ENCODE peak calls at places on chromosomes 12 and 14, in five cellular contexts. F is GM12878, P is HepG2, J is K562, R is HEK293T. K is an unnamed sample.

GRCh38 chr14:74685054-74685453 is 27.8 kb downstream of the AREL1 start:
- DNase-seq in F (no peak), P (no peak), J (no peak), R (no peak), K (no peak)

GRCh38 chr14:72926292-72927028 is at the start of gene DCAF4:
- DNase-seq in F (peak; percentile 94), P (peak; percentile 98), J (peak; percentile 69), R (peak; percentile 96), K (peak; percentile 99)

GRCh38 chr14:31411218-31411727 is 9.1 kb downstream of the HEATR5A start:
- DNase-seq in F (no peak), P (no peak), J (no peak), R (no peak), K (no peak)

GRCh38 chr12:20549115-20549719 is 145.9 kb upstream of the SLCO1C1 start:
- DNase-seq in F (no peak), P (peak; percentile 4), J (no peak), R (peak; percentile 20), K (peak; percentile 75)

GRCh38 chr12:96227365-96228106 is 33.4 kb downstream of the ELK3 start:
- DNase-seq in F (no peak), P (no peak), J (no peak), R (no peak), K (no peak)

GRCh38 chr14:31068235-31068634 is 42.1 kb upstream of the STRN3 start:
- DNase-seq in F (no peak), P (no peak), J (no peak), R (no peak), K (no peak)

GRCh38 chr12:58393152-58393551 is 451.8 kb downstream of the ATP23 start:
- DNase-seq in F (no peak), P (no peak), J (no peak), R (no peak), K (no peak)

GRCh38 chr12:66848967-66849366 is 170.1 kb upstream of the GRIP1 start:
- DNase-seq in F (no peak), P (no peak), J (no peak), R (no peak), K (no peak)

GRCh38 chr14:48747683-48748082 is 838.5 kb downstream of the RPS29 start:
- DNase-seq in F (no peak), P (no peak), J (no peak), R (no peak), K (no peak)

GRCh38 chr14:44352212-44352611 is 154.9 kb downstream of the FSCB start:
- DNase-seq in F (no peak), P (no peak), J (no peak), R (peak; percentile 5), K (no peak)

GRCh38 chr12:92404921-92405320 is 259.3 kb upstream of the BTG1 start:
- DNase-seq in F (no peak), P (no peak), J (peak; percentile 78), R (no peak), K (no peak)

GRCh38 chr12:2190085-2190484 is 137.3 kb downstream of the CACNA1C start:
- DNase-seq in F (no peak), P (no peak), J (no peak), R (no peak), K (no peak)

GRCh38 chr14:79516009-79516408 is 695.3 kb downstream of the DIO2 start:
- DNase-seq in F (no peak), P (no peak), J (no peak), R (no peak), K (peak; percentile 30)

GRCh38 chr14:69260246-69260978 is 454 bp downstream of the GALNT16 start:
- DNase-seq in F (no peak), P (no peak), J (peak; percentile 8), R (peak; percentile 52), K (peak; percentile 78)

GRCh38 chr12:55745361-55746146 is 2.6 kb downstream of the GDF11 start:
- DNase-seq in F (no peak), P (peak; percentile 36), J (peak; percentile 61), R (peak; percentile 60), K (peak; percentile 79)

GRCh38 chr12:26116829-26117228 is 8.0 kb downstream of the BHLHE41 start:
- DNase-seq in F (no peak), P (no peak), J (peak; percentile 17), R (no peak), K (no peak)

GRCh38 chr12:62601765-62602444 is 135.3 kb downstream of the MON2 start:
- DNase-seq in F (no peak), P (peak; percentile 31), J (no peak), R (no peak), K (no peak)

GRCh38 chr12:64780531-64781373 is 21.5 kb upstream of the GNS start:
- DNase-seq in F (no peak), P (no peak), J (peak; percentile 32), R (peak; percentile 50), K (peak; percentile 81)
- TF ChIP-seq FOXM1 in F (no peak), P (no peak), J (no peak), R (no peak), K (no peak)

GRCh38 chr12:125228519-125229260 is 163.5 kb downstream of the AACS start:
- DNase-seq in F (no peak), P (no peak), J (peak; percentile 38), R (peak; percentile 49), K (no peak)
- TF ChIP-seq FOXM1 in F (no peak), P (no peak), J (no peak), R (no peak), K (no peak)

GRCh38 chr12:52221912-52222457 is 11.1 kb upstream of the KRT7 start:
- DNase-seq in F (no peak), P (no peak), J (peak; percentile 56), R (peak; percentile 57), K (no peak)
- TF ChIP-seq FOXM1 in F (no peak), P (no peak), J (no peak), R (no peak), K (no peak)

GRCh38 chr12:75129275-75129674 is 80.4 kb downstream of the KCNC2 start:
- DNase-seq in F (no peak), P (no peak), J (no peak), R (no peak), K (no peak)
- TF ChIP-seq FOXM1 in F (no peak), P (no peak), J (no peak), R (no peak), K (no peak)

GRCh38 chr14:49999826-50000214 is 106.9 kb downstream of the ARF6 start:
- DNase-seq in F (no peak), P (no peak), J (no peak), R (no peak), K (no peak)

GRCh38 chr14:49999216-49999761 is 106.4 kb downstream of the ARF6 start:
- DNase-seq in F (no peak), P (no peak), J (no peak), R (peak; percentile 25), K (peak; percentile 58)

GRCh38 chr14:50001146-50001998 is 108.5 kb downstream of the ARF6 start:
- DNase-seq in F (no peak), P (peak; percentile 86), J (peak; percentile 63), R (no peak), K (no peak)

GRCh38 chr14:50001999-50002925 is 109.4 kb downstream of the ARF6 start:
- DNase-seq in F (peak; percentile 82), P (no peak), J (no peak), R (no peak), K (no peak)

GRCh38 chr14:50000215-50001145 is 107.6 kb downstream of the ARF6 start:
- DNase-seq in F (no peak), P (peak; percentile 36), J (no peak), R (peak; percentile 36), K (peak; percentile 58)
- TF ChIP-seq FOXM1 in F (no peak), P (no peak), J (no peak), R (no peak), K (peak; percentile 50)

GRCh38 chr12:6146951-6147350 is 22.5 kb upstream of the VWF start:
- DNase-seq in F (no peak), P (no peak), J (no peak), R (no peak), K (no peak)
- TF ChIP-seq FOXM1 in F (no peak), P (no peak), J (no peak), R (no peak), K (no peak)

DNA sequence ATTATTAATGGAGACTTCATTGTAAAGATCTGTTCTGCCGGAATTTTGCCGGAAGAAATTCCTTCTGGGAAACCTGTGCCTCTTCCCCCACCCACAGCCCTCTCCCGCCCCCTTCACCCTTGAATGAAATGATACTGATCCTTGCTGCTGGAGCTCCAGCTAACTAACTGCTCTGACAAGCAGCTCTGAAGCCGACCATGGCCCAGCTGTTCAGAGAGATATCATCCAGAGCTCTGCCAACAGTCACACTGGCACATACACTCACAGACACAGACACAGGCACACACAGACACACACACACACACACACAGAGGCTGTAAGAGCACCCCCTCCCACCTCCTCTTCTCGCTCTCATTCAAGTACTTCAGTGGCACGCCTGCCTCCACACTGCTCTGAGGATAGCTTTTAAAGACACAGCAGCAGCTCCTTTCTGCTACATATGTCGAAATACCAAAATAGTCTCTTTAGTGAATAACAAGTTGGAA is 88.6 kb downstream of the R3HDM2 start:
- DNase-seq in F (no peak), P (no peak), J (no peak), R (peak; percentile 36), K (peak; percentile 48)
- TF ChIP-seq FOXM1 in F (no peak), P (no peak), J (no peak), R (no peak), K (no peak)

DNA sequence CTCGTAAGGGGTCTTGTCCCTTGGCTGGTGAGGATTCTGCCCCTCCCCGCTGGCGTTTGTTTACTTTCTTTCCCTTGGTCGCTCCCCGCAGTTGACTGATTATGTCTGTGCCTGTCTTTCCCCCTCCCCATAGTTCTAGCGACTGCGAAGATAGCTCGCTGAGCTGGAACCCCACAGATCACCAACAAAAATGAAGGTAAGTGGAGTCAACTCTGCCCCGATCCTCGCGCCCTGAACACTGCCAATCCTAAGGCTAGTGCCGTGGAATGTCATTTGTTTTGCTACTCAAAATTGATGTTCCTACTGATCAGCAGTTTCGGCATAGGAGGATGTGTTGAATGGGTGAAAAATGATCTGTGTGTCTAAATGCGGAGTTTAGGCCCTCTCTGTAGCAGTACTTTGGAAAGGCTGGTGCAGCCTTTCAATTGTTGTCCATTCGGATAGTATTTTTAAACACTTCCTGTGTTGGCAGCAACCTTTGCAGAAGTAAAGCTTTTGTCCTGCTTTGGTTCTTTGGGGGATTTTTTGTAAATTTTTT is 1.4 kb downstream of the ARID4A start:
- DNase-seq in F (no peak), P (no peak), J (no peak), R (peak; percentile 9), K (no peak)
- TF ChIP-seq FOXM1 in F (no peak), P (no peak), J (no peak), R (no peak), K (no peak)